ENCODE peak calls at places on chromosomes 16 and 17, in nine cellular contexts. V, Q, F, A, K, O, W, Z and N are unnamed samples. For H3K27me3 and H3K36me3, the result is how much of the 10 kb centered on the place peaks cover.

GRCh38 chr16:88382491-88383400 is at the start of gene ZNF469:
- DNase-seq in V (no peak), Q (no peak), F (peak), A (no peak), K (peak), O (peak), W (peak), Z (no peak), N (no peak)

GRCh38 chr17:30278032-30278431 is 13.7 kb downstream of the BLMH start:
- DNase-seq in V (no peak), Q (no peak), F (no peak), A (peak), K (no peak), O (peak), W (peak), Z (no peak), N (no peak)

GRCh38 chr17:75679706-75680201 is 12.6 kb downstream of the SAP30BP start:
- DNase-seq in V (peak), Q (no peak), F (no peak), A (no peak), K (no peak), O (no peak), W (peak), Z (no peak), N (no peak)

GRCh38 chr16:278863-279366 is 1.5 kb upstream of the ARHGDIG start:
- DNase-seq in V (no peak), Q (peak), F (no peak), A (peak), K (no peak), O (no peak), W (peak), Z (no peak), N (peak)

GRCh38 chr17:45719335-45720071 is 64.6 kb upstream of the CRHR1 start:
- DNase-seq in V (peak), Q (no peak), F (no peak), A (peak), K (no peak), O (no peak), W (peak), Z (peak), N (peak)

GRCh38 chr17:36825956-36826350 is 111.3 kb upstream of the LHX1 start:
- DNase-seq in V (no peak), Q (no peak), F (no peak), A (no peak), K (no peak), O (no peak), W (no peak), Z (no peak), N (no peak)

GRCh38 chr16:4494746-4495490 is 18.7 kb downstream of the HMOX2 start:
- DNase-seq in V (no peak), Q (no peak), F (no peak), A (peak), K (no peak), O (no peak), W (peak), Z (peak), N (no peak)

GRCh38 chr17:63382826-63383225 is 63.3 kb downstream of the CYB561 start:
- DNase-seq in V (no peak), Q (no peak), F (no peak), A (no peak), K (no peak), O (no peak), W (peak), Z (no peak), N (no peak)

GRCh38 chr17:78258323-78259229 is 27.1 kb downstream of the TMEM235 start:
- DNase-seq in V (no peak), Q (peak), F (no peak), A (peak), K (peak), O (peak), W (no peak), Z (no peak), N (no peak)

GRCh38 chr17:78252701-78253635 is 21.5 kb downstream of the TMEM235 start:
- DNase-seq in V (no peak), Q (no peak), F (no peak), A (no peak), K (no peak), O (no peak), W (no peak), Z (no peak), N (no peak)

GRCh38 chr17:77526259-77526711 is 385.5 kb downstream of the SEC14L1 start:
- DNase-seq in V (no peak), Q (no peak), F (peak), A (no peak), K (no peak), O (no peak), W (no peak), Z (no peak), N (no peak)

GRCh38 chr16:29837833-29838232 is 17.6 kb downstream of the MVP start:
- DNase-seq in V (no peak), Q (no peak), F (no peak), A (no peak), K (no peak), O (no peak), W (no peak), Z (no peak), N (no peak)

GRCh38 chr16:8763083-8763482 is 34.4 kb downstream of the TMEM186 start:
- DNase-seq in V (no peak), Q (no peak), F (no peak), A (no peak), K (no peak), O (no peak), W (no peak), Z (no peak), N (no peak)

GRCh38 chr17:51769231-51769630 is 389.3 kb downstream of the CA10 start:
- DNase-seq in V (no peak), Q (no peak), F (no peak), A (no peak), K (no peak), O (no peak), W (no peak), Z (no peak), N (no peak)

GRCh38 chr17:50211249-50212120 is 10.1 kb upstream of the COL1A1 start:
- DNase-seq in V (no peak), Q (no peak), F (peak), A (peak), K (no peak), O (no peak), W (peak), Z (no peak), N (no peak)
- H3K4me3 ChIP-seq in V (no peak), Q (no peak), F (no peak), A (no peak), K (no peak), O (no peak), W (peak), Z (no peak), N (no peak)

GRCh38 chr16:86942469-86943175 is 364.3 kb downstream of the FOXL1 start:
- DNase-seq in V (no peak), Q (no peak), F (no peak), A (no peak), K (no peak), O (no peak), W (peak), Z (no peak), N (no peak)
- H3K27me3 ChIP-seq in V (under half), Q (under half), F (under half), A (under half), K (under half), O (under half), W (under half), Z (under half), N (under half)

GRCh38 chr16:72948238-72948559 is 99.7 kb downstream of the ZFHX3 start:
- DNase-seq in V (no peak), Q (no peak), F (no peak), A (no peak), K (no peak), O (no peak), W (no peak), Z (no peak), N (no peak)

GRCh38 chr16:72956124-72957064 is 91.5 kb downstream of the ZFHX3 start:
- DNase-seq in V (peak), Q (no peak), F (peak), A (no peak), K (no peak), O (no peak), W (no peak), Z (no peak), N (no peak)

GRCh38 chr16:72950669-72951068 is 97.3 kb downstream of the ZFHX3 start:
- DNase-seq in V (no peak), Q (no peak), F (no peak), A (no peak), K (no peak), O (no peak), W (no peak), Z (no peak), N (no peak)

GRCh38 chr16:72951916-72952315 is 96.0 kb downstream of the ZFHX3 start:
- DNase-seq in V (no peak), Q (no peak), F (no peak), A (no peak), K (no peak), O (no peak), W (no peak), Z (no peak), N (no peak)

GRCh38 chr16:72952404-72953301 is 95.3 kb downstream of the ZFHX3 start:
- DNase-seq in V (no peak), Q (no peak), F (peak), A (no peak), K (no peak), O (no peak), W (peak), Z (no peak), N (peak)
- H3K36me3 ChIP-seq in V (under half), Q (under half), F (under half), A (under half), K (under half), O (under half), W (under half), Z (under half), N (under half)

DNA sequence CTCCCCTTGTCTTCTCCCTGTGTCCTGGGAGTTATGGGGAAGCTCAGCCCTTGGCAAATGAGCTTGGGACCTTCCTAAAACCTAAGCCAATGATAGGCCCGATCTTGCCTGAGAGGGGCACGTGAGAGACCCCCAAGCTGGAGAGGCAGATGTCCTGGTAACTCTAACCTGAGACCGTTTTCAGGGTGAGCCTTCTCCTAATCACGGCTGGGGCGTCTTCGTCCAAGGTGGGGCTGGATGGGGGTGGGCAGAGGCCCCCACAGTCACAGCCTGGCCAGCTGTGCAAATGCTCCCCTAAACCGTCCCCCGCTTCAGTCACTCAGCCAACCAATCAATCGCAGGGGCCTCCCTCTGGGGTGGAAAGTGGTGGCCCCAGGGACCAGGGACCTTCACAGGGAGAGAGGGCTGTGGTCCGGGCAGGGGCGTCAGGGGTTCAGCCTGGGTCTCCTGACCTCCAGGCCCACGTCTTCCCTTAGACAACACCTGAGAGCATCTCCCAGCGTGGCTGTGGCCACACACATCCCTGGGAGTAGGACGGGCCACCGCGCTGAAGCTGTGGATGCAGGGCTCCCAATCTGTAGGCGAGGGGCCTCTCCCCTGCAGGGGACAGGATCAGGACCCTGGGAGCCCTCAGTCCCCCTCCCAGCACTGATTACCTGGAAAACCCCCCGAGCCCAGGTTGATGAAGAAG is 30.6 kb downstream of the ACTG1 start:
- DNase-seq in V (no peak), Q (peak), F (no peak), A (no peak), K (no peak), O (no peak), W (no peak), Z (no peak), N (no peak)
- H3K4me3 ChIP-seq in V (peak), Q (peak), F (peak), A (peak), K (peak), O (peak), W (peak), Z (no peak), N (peak)

DNA sequence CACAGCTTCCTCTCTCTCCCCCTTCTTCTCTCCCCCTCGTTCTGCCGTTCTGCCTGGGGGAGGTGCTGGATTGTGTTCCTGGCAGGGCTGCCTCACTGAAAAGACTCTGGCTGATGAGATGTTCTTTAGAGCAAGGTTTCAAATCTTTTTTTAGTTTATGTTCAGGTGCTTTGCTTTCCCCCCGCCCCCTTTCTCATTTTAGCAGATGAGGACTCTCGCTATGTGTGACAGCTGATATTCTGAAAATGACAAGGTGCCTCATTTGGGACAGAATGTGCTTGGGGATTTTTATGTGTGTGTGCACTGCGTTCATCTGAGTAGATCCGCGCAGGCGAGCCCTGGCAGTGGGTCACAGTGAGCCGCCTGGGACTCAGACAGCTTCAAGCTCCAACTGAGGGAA is 205.9 kb downstream of the HS3ST4 start:
- DNase-seq in V (no peak), Q (no peak), F (no peak), A (no peak), K (no peak), O (no peak), W (no peak), Z (no peak), N (no peak)
- H3K27me3 ChIP-seq in V (under half), Q (under half), F (under half), A (under half), K (under half), O (under half), W (under half), Z (under half), N (under half)

GRCh38 chr17:29103341-29103740 is 60.4 kb downstream of the PIPOX start:
- DNase-seq in V (no peak), Q (no peak), F (no peak), A (no peak), K (no peak), O (no peak), W (no peak), Z (no peak), N (no peak)
- H3K36me3 ChIP-seq in V (under half), Q (under half), F (half or more), A (under half), K (half or more), O (half or more), W (under half), Z (under half), N (under half)